ENCODE peak calls at places on chromosomes 11 and 22, in six cellular contexts. One of them, this sample, is unnamed. For H3K4me1, the result is how much of the 10 kb centered on the place peaks cover.

GRCh38 chr11:811446-812245 is 1.9 kb downstream of the RPLP2 start:
- DNase-seq in IMR-90: no peak
- DNase-seq in neuronal stem cell: no peak
- DNase-seq in H9: no peak
- DNase-seq in mesenchymal stem cell: peak
- DNase-seq in H1: no peak
- DNase-seq in this sample: no peak

GRCh38 chr11:8251767-8252295 is 11.8 kb downstream of the LMO1 start:
- DNase-seq in IMR-90: no peak
- DNase-seq in neuronal stem cell: no peak
- DNase-seq in H9: peak
- DNase-seq in mesenchymal stem cell: no peak
- DNase-seq in H1: no peak
- DNase-seq in this sample: no peak

GRCh38 chr11:23866641-23867040 is 630.2 kb upstream of the LUZP2 start:
- DNase-seq in IMR-90: peak
- DNase-seq in neuronal stem cell: no peak
- DNase-seq in H9: no peak
- DNase-seq in mesenchymal stem cell: no peak
- DNase-seq in H1: no peak
- DNase-seq in this sample: no peak

GRCh38 chr22:39727541-39727940 is 157.0 kb downstream of the CACNA1I start:
- DNase-seq in IMR-90: peak
- DNase-seq in neuronal stem cell: no peak
- DNase-seq in H9: no peak
- DNase-seq in mesenchymal stem cell: peak
- DNase-seq in H1: peak
- DNase-seq in this sample: no peak

GRCh38 chr11:71199226-71199815 is 53.1 kb downstream of the SHANK2 start:
- DNase-seq in IMR-90: no peak
- DNase-seq in neuronal stem cell: no peak
- DNase-seq in H9: no peak
- DNase-seq in mesenchymal stem cell: no peak
- DNase-seq in H1: no peak
- DNase-seq in this sample: peak

GRCh38 chr11:70547821-70548670 is 149.7 kb downstream of the CTTN start:
- DNase-seq in IMR-90: no peak
- DNase-seq in neuronal stem cell: no peak
- DNase-seq in H9: no peak
- DNase-seq in mesenchymal stem cell: no peak
- DNase-seq in H1: no peak
- DNase-seq in this sample: no peak

GRCh38 chr11:44734982-44735381 is 8.2 kb downstream of the TSPAN18 start:
- DNase-seq in IMR-90: no peak
- DNase-seq in neuronal stem cell: no peak
- DNase-seq in H9: no peak
- DNase-seq in mesenchymal stem cell: no peak
- DNase-seq in H1: no peak
- DNase-seq in this sample: no peak

GRCh38 chr11:28231475-28231874 is 123.3 kb downstream of the METTL15 start:
- DNase-seq in IMR-90: peak
- DNase-seq in neuronal stem cell: no peak
- DNase-seq in H9: no peak
- DNase-seq in mesenchymal stem cell: peak
- DNase-seq in H1: no peak
- DNase-seq in this sample: no peak

GRCh38 chr22:18029686-18030267 is 5.4 kb upstream of the MICAL3 start:
- DNase-seq in IMR-90: no peak
- DNase-seq in neuronal stem cell: no peak
- DNase-seq in H9: no peak
- DNase-seq in mesenchymal stem cell: no peak
- DNase-seq in H1: no peak
- DNase-seq in this sample: no peak

GRCh38 chr11:31645747-31646146 is 136.2 kb downstream of the ELP4 start:
- DNase-seq in IMR-90: peak
- DNase-seq in neuronal stem cell: no peak
- DNase-seq in H9: no peak
- DNase-seq in mesenchymal stem cell: peak
- DNase-seq in H1: no peak
- DNase-seq in this sample: peak

GRCh38 chr11:70645537-70645936 is 247.2 kb downstream of the CTTN start:
- DNase-seq in IMR-90: no peak
- DNase-seq in neuronal stem cell: no peak
- DNase-seq in H9: no peak
- DNase-seq in mesenchymal stem cell: no peak
- DNase-seq in H1: no peak
- DNase-seq in this sample: no peak

GRCh38 chr11:112961751-112962747 is 829 bp downstream of the NCAM1 start:
- DNase-seq in IMR-90: no peak
- DNase-seq in neuronal stem cell: peak
- DNase-seq in H9: peak
- DNase-seq in mesenchymal stem cell: peak
- DNase-seq in H1: peak
- DNase-seq in this sample: no peak

GRCh38 chr11:36073411-36074203 is 129.7 kb downstream of the LDLRAD3 start:
- DNase-seq in IMR-90: peak
- DNase-seq in neuronal stem cell: no peak
- DNase-seq in H9: no peak
- DNase-seq in mesenchymal stem cell: peak
- DNase-seq in H1: no peak
- DNase-seq in this sample: no peak

GRCh38 chr11:3166268-3167142 is 1.4 kb upstream of the OSBPL5 start:
- DNase-seq in IMR-90: no peak
- DNase-seq in neuronal stem cell: no peak
- DNase-seq in H9: no peak
- DNase-seq in mesenchymal stem cell: no peak
- DNase-seq in H1: no peak
- DNase-seq in this sample: no peak

GRCh38 chr22:35866646-35867045 is 149.0 kb downstream of the APOL5 start:
- DNase-seq in IMR-90: no peak
- DNase-seq in neuronal stem cell: peak
- DNase-seq in H9: no peak
- DNase-seq in mesenchymal stem cell: no peak
- DNase-seq in H1: no peak
- DNase-seq in this sample: no peak

GRCh38 chr11:75263944-75264349 is 23.4 kb downstream of the TPBGL start:
- DNase-seq in IMR-90: peak
- DNase-seq in neuronal stem cell: no peak
- DNase-seq in H9: no peak
- DNase-seq in mesenchymal stem cell: peak
- DNase-seq in H1: no peak
- DNase-seq in this sample: no peak

GRCh38 chr11:29008481-29008880 is 900.3 kb downstream of the METTL15 start:
- DNase-seq in IMR-90: no peak
- DNase-seq in neuronal stem cell: no peak
- DNase-seq in H9: no peak
- DNase-seq in mesenchymal stem cell: no peak
- DNase-seq in H1: no peak
- DNase-seq in this sample: no peak

GRCh38 chr11:59822989-59823566 is 12.5 kb upstream of the MRPL16 start:
- DNase-seq in IMR-90: peak
- DNase-seq in neuronal stem cell: peak
- DNase-seq in H9: no peak
- DNase-seq in mesenchymal stem cell: peak
- DNase-seq in H1: no peak
- DNase-seq in this sample: peak

GRCh38 chr11:73931039-73931645 is 19.7 kb upstream of the DNAJB13 start:
- DNase-seq in IMR-90: peak
- DNase-seq in neuronal stem cell: peak
- DNase-seq in H9: peak
- DNase-seq in mesenchymal stem cell: peak
- DNase-seq in H1: peak
- DNase-seq in this sample: peak

GRCh38 chr11:33682446-33682845 is 18.2 kb downstream of the C11orf91 start:
- DNase-seq in IMR-90: no peak
- DNase-seq in neuronal stem cell: no peak
- DNase-seq in H9: no peak
- DNase-seq in mesenchymal stem cell: no peak
- DNase-seq in H1: no peak
- DNase-seq in this sample: peak

GRCh38 chr11:114304065-114304464 is 7.9 kb downstream of the NNMT start:
- DNase-seq in IMR-90: no peak
- DNase-seq in neuronal stem cell: no peak
- DNase-seq in H9: no peak
- DNase-seq in mesenchymal stem cell: no peak
- DNase-seq in H1: no peak
- DNase-seq in this sample: no peak

GRCh38 chr22:42777126-42777525 is 56.5 kb upstream of the A4GALT start:
- DNase-seq in IMR-90: no peak
- DNase-seq in neuronal stem cell: no peak
- DNase-seq in H9: no peak
- DNase-seq in mesenchymal stem cell: no peak
- DNase-seq in H1: no peak
- DNase-seq in this sample: no peak

GRCh38 chr11:35334385-35335090 is 84.8 kb downstream of the SLC1A2 start:
- DNase-seq in IMR-90: no peak
- DNase-seq in neuronal stem cell: no peak
- DNase-seq in H9: no peak
- DNase-seq in mesenchymal stem cell: no peak
- DNase-seq in H1: no peak
- DNase-seq in this sample: peak

GRCh38 chr11:107691003-107691402 is 20.9 kb downstream of the SLN start:
- DNase-seq in IMR-90: peak
- DNase-seq in neuronal stem cell: no peak
- DNase-seq in H9: no peak
- DNase-seq in mesenchymal stem cell: no peak
- DNase-seq in H1: no peak
- DNase-seq in this sample: no peak

GRCh38 chr11:107697291-107697690 is 14.6 kb downstream of the SLN start:
- DNase-seq in IMR-90: no peak
- DNase-seq in neuronal stem cell: no peak
- DNase-seq in H9: no peak
- DNase-seq in mesenchymal stem cell: no peak
- DNase-seq in H1: no peak
- DNase-seq in this sample: no peak

GRCh38 chr11:107695446-107695845 is 16.4 kb downstream of the SLN start:
- DNase-seq in IMR-90: peak
- DNase-seq in neuronal stem cell: no peak
- DNase-seq in H9: no peak
- DNase-seq in mesenchymal stem cell: peak
- DNase-seq in H1: no peak
- DNase-seq in this sample: peak

GRCh38 chr11:107699371-107700348 is 12.2 kb downstream of the SLN start:
- DNase-seq in IMR-90: no peak
- DNase-seq in neuronal stem cell: no peak
- DNase-seq in H9: no peak
- DNase-seq in mesenchymal stem cell: no peak
- DNase-seq in H1: no peak
- DNase-seq in this sample: peak

DNA sequence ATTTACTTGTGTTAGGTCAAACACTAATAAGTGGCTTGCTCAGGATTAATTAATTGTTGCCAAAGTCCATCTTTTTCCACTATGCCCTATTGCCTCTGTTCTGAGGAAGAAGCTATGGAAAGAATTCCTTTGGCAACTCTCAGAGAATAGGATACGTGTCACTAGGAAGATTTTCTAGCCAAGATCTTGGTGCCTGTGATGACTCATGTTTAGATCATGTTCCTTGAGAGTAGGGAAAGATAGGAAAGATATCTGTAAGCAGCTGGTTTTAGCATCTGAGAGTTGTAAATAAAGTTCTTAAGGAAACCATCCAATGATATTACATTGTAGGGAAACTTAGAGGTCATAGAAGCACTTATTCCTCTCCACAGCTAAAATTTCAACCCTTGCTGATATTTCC is 15.7 kb downstream of the SLN start:
- DNase-seq in IMR-90: peak
- DNase-seq in neuronal stem cell: no peak
- DNase-seq in H9: no peak
- DNase-seq in mesenchymal stem cell: peak
- DNase-seq in H1: no peak
- DNase-seq in this sample: peak
- H4K91ac ChIP-seq in IMR-90: no peak
- H4K91ac ChIP-seq in neuronal stem cell: no peak
- H4K91ac ChIP-seq in H9: no peak
- H4K91ac ChIP-seq in mesenchymal stem cell: no peak
- H4K91ac ChIP-seq in H1: no peak
- H4K91ac ChIP-seq in this sample: no peak

DNA sequence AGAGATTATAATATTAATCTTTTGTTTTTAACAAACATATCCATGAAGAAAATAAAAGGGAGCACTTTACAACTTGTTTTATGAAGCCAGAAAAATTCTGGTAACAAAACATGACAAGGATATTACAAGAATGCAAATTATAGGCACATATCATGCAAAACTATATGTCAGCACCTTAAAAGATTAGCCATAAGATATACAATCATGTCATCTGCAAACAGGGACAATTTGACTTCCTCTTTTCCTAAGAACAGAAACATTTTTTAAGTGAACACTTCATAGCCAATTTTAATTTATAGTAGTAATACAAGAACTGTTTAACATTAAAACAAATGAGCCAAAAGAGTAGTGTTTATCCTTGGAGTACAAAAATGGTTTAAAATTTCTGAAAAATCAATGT is 916.5 kb upstream of the CNTN5 start:
- DNase-seq in IMR-90: no peak
- DNase-seq in neuronal stem cell: no peak
- DNase-seq in H9: no peak
- DNase-seq in mesenchymal stem cell: no peak
- DNase-seq in H1: no peak
- DNase-seq in this sample: no peak
- H3K4me1 ChIP-seq in IMR-90: under half
- H3K4me1 ChIP-seq in neuronal stem cell: under half
- H3K4me1 ChIP-seq in H9: under half
- H3K4me1 ChIP-seq in mesenchymal stem cell: under half
- H3K4me1 ChIP-seq in H1: under half
- H3K4me1 ChIP-seq in this sample: under half

GRCh38 chr22:44661659-44662569 is 40.1 kb upstream of the PRR5 start:
- DNase-seq in IMR-90: no peak
- DNase-seq in neuronal stem cell: no peak
- DNase-seq in H9: no peak
- DNase-seq in mesenchymal stem cell: no peak
- DNase-seq in H1: no peak
- DNase-seq in this sample: no peak

GRCh38 chr22:44660051-44660830 is 41.8 kb upstream of the PRR5 start:
- DNase-seq in IMR-90: no peak
- DNase-seq in neuronal stem cell: no peak
- DNase-seq in H9: no peak
- DNase-seq in mesenchymal stem cell: no peak
- DNase-seq in H1: no peak
- DNase-seq in this sample: no peak

GRCh38 chr22:44658371-44658953 is 43.5 kb upstream of the PRR5 start:
- DNase-seq in IMR-90: peak
- DNase-seq in neuronal stem cell: no peak
- DNase-seq in H9: peak
- DNase-seq in mesenchymal stem cell: no peak
- DNase-seq in H1: no peak
- DNase-seq in this sample: no peak

GRCh38 chr22:44661070-44661469 is 40.9 kb upstream of the PRR5 start:
- DNase-seq in IMR-90: no peak
- DNase-seq in neuronal stem cell: no peak
- DNase-seq in H9: peak
- DNase-seq in mesenchymal stem cell: peak
- DNase-seq in H1: peak
- DNase-seq in this sample: no peak

GRCh38 chr22:44659140-44659539 is 42.9 kb upstream of the PRR5 start:
- DNase-seq in IMR-90: no peak
- DNase-seq in neuronal stem cell: no peak
- DNase-seq in H9: peak
- DNase-seq in mesenchymal stem cell: no peak
- DNase-seq in H1: no peak
- DNase-seq in this sample: no peak
- H4K91ac ChIP-seq in IMR-90: peak
- H4K91ac ChIP-seq in neuronal stem cell: peak
- H4K91ac ChIP-seq in H9: no peak
- H4K91ac ChIP-seq in mesenchymal stem cell: no peak
- H4K91ac ChIP-seq in H1: no peak
- H4K91ac ChIP-seq in this sample: no peak

GRCh38 chr11:18322818-18323570 is 627 bp downstream of the GTF2H1 start:
- DNase-seq in IMR-90: no peak
- DNase-seq in neuronal stem cell: no peak
- DNase-seq in H9: no peak
- DNase-seq in mesenchymal stem cell: no peak
- DNase-seq in H1: no peak
- DNase-seq in this sample: no peak
- H3K4me1 ChIP-seq in IMR-90: under half
- H3K4me1 ChIP-seq in neuronal stem cell: under half
- H3K4me1 ChIP-seq in H9: under half
- H3K4me1 ChIP-seq in mesenchymal stem cell: under half
- H3K4me1 ChIP-seq in H1: under half
- H3K4me1 ChIP-seq in this sample: under half